ENCODE peak calls at places on chromosomes 16 and 17, in five cellular contexts. X is substantia nigra; U is NCI-H187 treated with DMSO at 0.1 percent for 48 hours; T is smooth muscle cell of the brain vasculature; J is stimulated activated CD4-positive, alpha-beta T cell treated with anti-CD3 and anti-CD28 coated beads, Interleukin-15, amount 100 ng/mL, for 1 hour. H is an unnamed sample.

GRCh38 chr16:12296991-12297390 is 320.5 kb downstream of the SNX29 start:
- DNase-seq in X (no peak), U (no peak), T (no peak), J (no peak), H (no peak)

GRCh38 chr17:76709077-76709950 is 1.5 kb downstream of the MXRA7 start:
- DNase-seq in X (no peak), U (no peak), T (no peak), J (no peak), H (no peak)

GRCh38 chr16:83554096-83554495 is 253.7 kb upstream of the HSBP1 start:
- DNase-seq in X (no peak), U (no peak), T (no peak), J (no peak), H (no peak)

GRCh38 chr17:3879181-3879580 is 13.7 kb downstream of the CAMKK1 start:
- DNase-seq in X (no peak), U (no peak), T (no peak), J (no peak), H (no peak)

GRCh38 chr17:13491916-13492315 is 109.8 kb downstream of the HS3ST3A1 start:
- DNase-seq in X (no peak), U (no peak), T (no peak), J (no peak), H (no peak)

GRCh38 chr17:49217651-49218413 is 7.3 kb downstream of the ABI3 start:
- DNase-seq in X (peak), U (no peak), T (no peak), J (peak), H (no peak)

GRCh38 chr17:14522795-14523387 is 222.0 kb downstream of the HS3ST3B1 start:
- DNase-seq in X (no peak), U (no peak), T (no peak), J (no peak), H (no peak)

GRCh38 chr17:62617894-62618472 is 9.5 kb upstream of the MRC2 start:
- DNase-seq in X (no peak), U (no peak), T (no peak), J (no peak), H (no peak)

GRCh38 chr16:11603331-11603750 is 16.6 kb upstream of the LITAF start:
- DNase-seq in X (no peak), U (no peak), T (no peak), J (no peak), H (peak)

GRCh38 chr17:41547921-41548843 is 20.1 kb upstream of the KRT19 start:
- DNase-seq in X (no peak), U (no peak), T (peak), J (no peak), H (no peak)

GRCh38 chr16:88651276-88651988 is 579 bp upstream of the CYBA start:
- DNase-seq in X (no peak), U (no peak), T (no peak), J (peak), H (no peak)

GRCh38 chr16:19765860-19766553 is 47.9 kb downstream of the IQCK start:
- DNase-seq in X (peak), U (no peak), T (no peak), J (no peak), H (no peak)

GRCh38 chr16:12646490-12647274 is 157.0 kb downstream of the CPPED1 start:
- DNase-seq in X (peak), U (no peak), T (no peak), J (no peak), H (no peak)

GRCh38 chr17:67312265-67312664 is 54.1 kb downstream of the PSMD12 start:
- DNase-seq in X (no peak), U (no peak), T (no peak), J (no peak), H (no peak)

GRCh38 chr17:74922694-74923537 is at the start of gene USH1G:
- DNase-seq in X (no peak), U (no peak), T (no peak), J (no peak), H (no peak)

GRCh38 chr16:67883146-67883871 is 1.4 kb upstream of the NRN1L start:
- DNase-seq in X (no peak), U (no peak), T (no peak), J (no peak), H (no peak)

GRCh38 chr16:78931267-78932060 is 669.1 kb downstream of the MAF start:
- DNase-seq in X (no peak), U (no peak), T (no peak), J (no peak), H (no peak)

GRCh38 chr16:49281843-49282642 is 405 bp upstream of the CBLN1 start:
- DNase-seq in X (peak), U (no peak), T (no peak), J (no peak), H (no peak)

GRCh38 chr17:18968945-18969887 is 17.3 kb downstream of the SLC5A10 start:
- DNase-seq in X (no peak), U (no peak), T (no peak), J (no peak), H (no peak)

GRCh38 chr16:15502041-15502725 is 67.8 kb downstream of the BMERB1 start:
- DNase-seq in X (no peak), U (no peak), T (peak), J (no peak), H (no peak)

GRCh38 chr17:58328195-58329034 is at the start of gene TSPOAP1:
- DNase-seq in X (no peak), U (no peak), T (no peak), J (peak), H (no peak)

GRCh38 chr16:67663151-67663876 is 2.6 kb downstream of the PARD6A start:
- DNase-seq in X (no peak), U (no peak), T (no peak), J (no peak), H (no peak)

GRCh38 chr17:35752471-35752870 is 568 bp downstream of the GAS2L2 start:
- DNase-seq in X (no peak), U (no peak), T (no peak), J (no peak), H (no peak)

GRCh38 chr17:40123811-40124114 is 2.0 kb downstream of the MSL1 start:
- DNase-seq in X (no peak), U (no peak), T (no peak), J (no peak), H (no peak)

GRCh38 chr17:35082073-35082657 is 18.7 kb upstream of the RFFL start:
- DNase-seq in X (no peak), U (no peak), T (no peak), J (no peak), H (peak)

GRCh38 chr16:28062261-28063046 is 1.1 kb downstream of the GSG1L start:
- DNase-seq in X (no peak), U (no peak), T (no peak), J (no peak), H (no peak)

H was measured in SK-N-MC.